ENCODE peak calls at places on chromosomes 1 and 21, in six cellular contexts. E is HCT116, D is GM12878, X is endothelial cell of umbilical vein, C is GM23338, R is HepG2. K is an unnamed sample.
A peak's percentile ranks its signal among the peaks of the same experiment; 100 is the strongest.

GRCh38 chr1:212368073-212368484 is 46.6 kb downstream of the PACC1 start:
- DNase-seq in E (peak; percentile 66), D (peak; percentile 36), X (peak; percentile 68), C (peak; percentile 89), R (peak; percentile 61), K (peak; percentile 67)

GRCh38 chr1:13699936-13700520 is at the start of gene PRDM2:
- DNase-seq in E (no peak), D (no peak), X (peak; percentile 57), C (peak; percentile 55), R (no peak), K (no peak)

GRCh38 chr1:159851386-159851785 is 11.1 kb downstream of the VSIG8 start:
- DNase-seq in E (no peak), D (no peak), X (no peak), C (peak; percentile 52), R (no peak), K (no peak)

GRCh38 chr1:155864393-155864792 is 5.0 kb downstream of the SYT11 start:
- DNase-seq in E (no peak), D (no peak), X (no peak), C (no peak), R (no peak), K (no peak)

GRCh38 chr1:160951443-160952128 is 3.0 kb downstream of the ITLN2 start:
- DNase-seq in E (peak; percentile 27), D (peak; percentile 40), X (peak; percentile 68), C (peak; percentile 85), R (peak; percentile 35), K (peak; percentile 12)

GRCh38 chr21:28675265-28676041 is 317.2 kb downstream of the LTN1 start:
- DNase-seq in E (no peak), D (no peak), X (peak; percentile 18), C (no peak), R (no peak), K (no peak)

GRCh38 chr1:93801471-93801870 is 77.5 kb downstream of the DNTTIP2 start:
- DNase-seq in E (no peak), D (no peak), X (no peak), C (no peak), R (peak; percentile 86), K (no peak)

GRCh38 chr1:173009597-173009996 is 41.1 kb downstream of the TNFSF18 start:
- DNase-seq in E (no peak), D (no peak), X (peak; percentile 57), C (no peak), R (no peak), K (no peak)

GRCh38 chr1:181014431-181015257 is 8.0 kb downstream of the STX6 start:
- DNase-seq in E (no peak), D (no peak), X (no peak), C (no peak), R (no peak), K (no peak)

GRCh38 chr1:77468556-77468955 is 186.7 kb downstream of the AK5 start:
- DNase-seq in E (no peak), D (no peak), X (no peak), C (no peak), R (no peak), K (no peak)

GRCh38 chr1:201335174-201335870 is 42.2 kb downstream of the TNNT2 start:
- DNase-seq in E (no peak), D (no peak), X (no peak), C (no peak), R (no peak), K (no peak)

GRCh38 chr21:18370292-18370691 is 33.3 kb downstream of the TMPRSS15 start:
- DNase-seq in E (no peak), D (no peak), X (no peak), C (no peak), R (no peak), K (no peak)

GRCh38 chr1:2821970-2822620 is 20.6 kb upstream of the TTC34 start:
- DNase-seq in E (no peak), D (no peak), X (no peak), C (peak; percentile 58), R (no peak), K (no peak)

GRCh38 chr1:186985889-186986491 is 157.2 kb downstream of the PLA2G4A start:
- DNase-seq in E (peak; percentile 38), D (no peak), X (peak; percentile 90), C (peak; percentile 81), R (peak; percentile 45), K (peak; percentile 47)

GRCh38 chr1:53572061-53572801 is 113.0 kb downstream of the DMRTB1 start:
- DNase-seq in E (peak; percentile 15), D (no peak), X (no peak), C (no peak), R (no peak), K (no peak)

GRCh38 chr1:168835791-168836190 is 106.8 kb upstream of the DPT start:
- DNase-seq in E (no peak), D (no peak), X (no peak), C (no peak), R (no peak), K (no peak)

GRCh38 chr1:101235696-101236545 is 898 bp upstream of the S1PR1 start:
- DNase-seq in E (no peak), D (peak; percentile 90), X (peak; percentile 83), C (peak; percentile 63), R (no peak), K (no peak)

GRCh38 chr1:24275510-24275909 is 43.6 kb upstream of the GRHL3 start:
- DNase-seq in E (no peak), D (no peak), X (no peak), C (no peak), R (no peak), K (no peak)

GRCh38 chr1:173414136-173414535 is 63.0 kb upstream of the PRDX6 start:
- DNase-seq in E (no peak), D (no peak), X (no peak), C (no peak), R (no peak), K (no peak)

GRCh38 chr1:206808615-206809014 is 36.3 kb upstream of the IL10 start:
- DNase-seq in E (no peak), D (no peak), X (no peak), C (peak; percentile 67), R (peak; percentile 6), K (no peak)

GRCh38 chr1:228079601-228080263 is 2.8 kb upstream of the ARF1 start:
- DNase-seq in E (no peak), D (no peak), X (no peak), C (no peak), R (no peak), K (no peak)

GRCh38 chr1:184889183-184889582 is 85.1 kb downstream of the NIBAN1 start:
- DNase-seq in E (no peak), D (no peak), X (no peak), C (no peak), R (no peak), K (no peak)
- H3K4me3 ChIP-seq in E (no peak overlapping the region), D (no peak overlapping the region), X (no peak overlapping the region), C (no peak overlapping the region), R (no peak overlapping the region), K (peak overlapping the region; percentile 1)

GRCh38 chr1:236143104-236143948 is 987 bp downstream of the GPR137B start:
- DNase-seq in E (no peak), D (no peak), X (peak; percentile 32), C (peak; percentile 45), R (no peak), K (no peak)
- TF ChIP-seq EZH2 in E (no peak), D (no peak), X (no peak), C (no peak), R (peak; percentile 89), K (no peak)

GRCh38 chr1:19088717-19089442 is 121.2 kb downstream of the UBR4 start:
- DNase-seq in E (no peak), D (peak; percentile 15), X (no peak), C (no peak), R (no peak), K (no peak)

GRCh38 chr1:19087017-19087736 is 122.9 kb downstream of the UBR4 start:
- DNase-seq in E (no peak), D (no peak), X (no peak), C (no peak), R (peak; percentile 54), K (no peak)

GRCh38 chr1:19087737-19088594 is 122.1 kb downstream of the UBR4 start:
- DNase-seq in E (no peak), D (peak; percentile 19), X (no peak), C (no peak), R (no peak), K (no peak)

GRCh38 chr1:19091539-19091938 is 118.5 kb downstream of the UBR4 start:
- DNase-seq in E (no peak), D (no peak), X (no peak), C (no peak), R (no peak), K (no peak)

GRCh38 chr1:19089524-19089923 is 120.5 kb downstream of the UBR4 start:
- DNase-seq in E (no peak), D (no peak), X (no peak), C (no peak), R (no peak), K (no peak)
- TF ChIP-seq POLR2AphosphoS5 in E (no peak), D (no peak), X (no peak), C (no peak), R (no peak), K (no peak)

GRCh38 chr1:245166471-245166885 is 11.7 kb downstream of the KIF26B start:
- DNase-seq in E (no peak), D (no peak), X (peak; percentile 18), C (peak; percentile 16), R (no peak), K (no peak)
- H3K4me3 ChIP-seq in E (no peak overlapping the region), D (no peak overlapping the region), X (no peak overlapping the region), C (peak overlapping the region; percentile 17), R (no peak overlapping the region), K (peak overlapping the region; percentile 51)

DNA sequence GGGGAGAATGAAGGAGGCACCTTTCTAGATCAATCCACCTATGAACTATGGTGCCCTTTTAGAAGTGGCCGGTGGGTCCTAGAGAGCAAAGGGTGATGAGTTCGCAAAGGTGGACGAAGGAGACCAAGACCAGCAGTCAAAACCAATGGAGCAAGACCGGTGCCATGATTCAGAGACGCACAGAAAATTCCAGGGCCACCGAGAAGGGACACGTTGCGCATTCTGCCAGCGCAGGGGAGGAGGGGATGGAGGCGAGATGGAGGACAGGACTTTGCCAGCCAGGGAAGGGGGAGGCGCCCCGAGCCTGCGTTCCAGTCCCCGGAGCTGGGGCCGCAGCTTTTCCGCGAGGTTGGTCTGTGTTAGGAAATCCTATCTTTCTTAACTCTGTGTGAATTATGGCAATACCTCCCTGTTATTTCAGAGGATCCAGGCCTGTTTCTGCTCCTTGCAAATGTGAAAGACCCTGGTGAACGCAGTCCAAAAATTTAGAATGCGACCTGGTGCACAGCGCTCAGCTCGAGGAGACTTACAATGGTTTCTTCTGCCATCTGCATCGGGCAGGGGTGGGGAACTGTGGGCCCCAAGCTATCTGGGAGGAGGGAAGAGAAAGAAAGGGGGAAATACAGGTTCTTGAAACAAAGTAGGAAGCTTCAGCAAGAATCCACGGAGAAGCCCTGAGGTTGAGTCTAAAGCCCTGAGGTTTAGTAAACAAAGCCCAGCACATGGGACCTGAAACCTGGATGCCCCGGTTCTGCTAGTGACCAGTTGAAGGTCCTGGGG is 129.4 kb downstream of the MRPS6 start:
- DNase-seq in E (peak; percentile 3), D (no peak), X (no peak), C (peak; percentile 75), R (no peak), K (no peak)
- TF ChIP-seq EZH2 in E (no peak), D (no peak), X (no peak), C (no peak), R (no peak), K (no peak)

GRCh38 chr1:174556392-174556791 is 108.6 kb downstream of the GPR52 start:
- DNase-seq in E (no peak), D (no peak), X (no peak), C (no peak), R (no peak), K (no peak)
- TF ChIP-seq POLR2AphosphoS5 in E (no peak), D (no peak), X (no peak), C (no peak), R (no peak), K (no peak)